ENCODE peak calls at places on chromosomes 1 and 21, in seven cellular contexts. L is stimulated activated CD8-positive, alpha-beta memory T cell treated with anti-CD3 and anti-CD28 coated beads, Interleukin-15, amount 100 ng/mL, for 1 hour; X is activated T-cell treated with anti-CD3 and anti-CD28 coated beads for 24 hours; H is MCF 10A; A is fibroblast of the aortic adventitia; T is T follicular helper cell; C is anterior cingulate cortex. W is an unnamed sample.

GRCh38 chr21:18893411-18893810 is 489.8 kb upstream of the TMPRSS15 start:
- DNase-seq in L (no peak), X (no peak), H (no peak), A (no peak), T (no peak), C (no peak), W (no peak)

GRCh38 chr1:31441970-31442647 is 29.1 kb downstream of the SERINC2 start:
- DNase-seq in L (no peak), X (no peak), H (no peak), A (no peak), T (no peak), C (no peak), W (no peak)

GRCh38 chr1:42944207-42944928 is 14.3 kb downstream of the SLC2A1 start:
- DNase-seq in L (no peak), X (no peak), H (no peak), A (no peak), T (no peak), C (no peak), W (no peak)

GRCh38 chr1:2948751-2949680 is 72.3 kb upstream of the ACTRT2 start:
- DNase-seq in L (no peak), X (no peak), H (no peak), A (no peak), T (no peak), C (peak), W (no peak)

GRCh38 chr1:99659755-99660210 is 13.9 kb downstream of the PALMD start:
- DNase-seq in L (no peak), X (no peak), H (peak), A (no peak), T (no peak), C (no peak), W (no peak)

GRCh38 chr1:54716299-54717047 is 812 bp downstream of the TTC4 start:
- DNase-seq in L (no peak), X (no peak), H (peak), A (peak), T (no peak), C (no peak), W (no peak)

GRCh38 chr1:47894718-47895393 is 102.3 kb downstream of the TRABD2B start:
- DNase-seq in L (no peak), X (no peak), H (peak), A (no peak), T (no peak), C (no peak), W (no peak)

GRCh38 chr1:208270679-208271111 is 26.5 kb upstream of the PLXNA2 start:
- DNase-seq in L (no peak), X (no peak), H (no peak), A (no peak), T (no peak), C (no peak), W (no peak)

GRCh38 chr1:19706136-19706535 is 41.5 kb downstream of the HTR6 start:
- DNase-seq in L (no peak), X (no peak), H (no peak), A (no peak), T (no peak), C (no peak), W (no peak)

GRCh38 chr21:33690874-33691273 is 48.6 kb downstream of the ITSN1 start:
- DNase-seq in L (no peak), X (no peak), H (no peak), A (no peak), T (no peak), C (no peak), W (no peak)

GRCh38 chr1:113783254-113784103 is 24.2 kb upstream of the PHTF1 start:
- DNase-seq in L (no peak), X (peak), H (peak), A (peak), T (peak), C (no peak), W (no peak)

GRCh38 chr1:151314137-151314875 is 12.9 kb downstream of the PI4KB start:
- DNase-seq in L (no peak), X (no peak), H (peak), A (peak), T (no peak), C (peak), W (no peak)

GRCh38 chr1:244159646-244160045 is 108.6 kb downstream of the ZBTB18 start:
- DNase-seq in L (no peak), X (no peak), H (no peak), A (no peak), T (no peak), C (no peak), W (no peak)

GRCh38 chr21:38806153-38806941 is 618 bp downstream of the ETS2 start:
- DNase-seq in L (peak), X (no peak), H (no peak), A (no peak), T (peak), C (no peak), W (no peak)

GRCh38 chr1:155379877-155380192 is 59.1 kb downstream of the RUSC1 start:
- DNase-seq in L (no peak), X (no peak), H (no peak), A (no peak), T (no peak), C (no peak), W (no peak)

W was measured in CD4-positive, alpha-beta T cell.